ENCODE peak calls at places on chromosomes 13 and 19, in five cellular contexts. T is heart right ventricle, J is body of pancreas, W is left ventricle myocardium inferior, C is cardiac muscle cell. B is an unnamed sample.

GRCh38 chr19:20999731-21000352 is 20.6 kb upstream of the ZNF430 start:
- DNase-seq in T (peak; percentile 91), J (peak; percentile 83), W (peak; percentile 85), C (peak; percentile 92), B (peak; percentile 81)

GRCh38 chr13:48776396-48776795 is 122.7 kb downstream of the CYSLTR2 start:
- DNase-seq in T (no peak), J (no peak), W (no peak), C (no peak), B (no peak)

GRCh38 chr13:23969672-23970071 is 72.4 kb upstream of the C1QTNF9B start:
- DNase-seq in T (no peak), J (no peak), W (no peak), C (peak; percentile 46), B (no peak)

GRCh38 chr13:50365683-50366391 is 350.6 kb downstream of the KCNRG start:
- DNase-seq in T (no peak), J (peak; percentile 57), W (no peak), C (no peak), B (no peak)

GRCh38 chr13:60043262-60043661 is 120.5 kb downstream of the DIAPH3 start:
- DNase-seq in T (no peak), J (no peak), W (no peak), C (no peak), B (no peak)

GRCh38 chr13:76885203-76886004 is 801 bp downstream of the KCTD12 start:
- DNase-seq in T (peak; percentile 82), J (peak; percentile 67), W (peak; percentile 81), C (peak; percentile 72), B (peak; percentile 83)

GRCh38 chr13:83798731-83799130 is 83.5 kb downstream of the SLITRK1 start:
- DNase-seq in T (no peak), J (no peak), W (no peak), C (no peak), B (no peak)

GRCh38 chr13:51623473-51623872 is 39.2 kb downstream of the WDFY2 start:
- DNase-seq in T (no peak), J (no peak), W (no peak), C (no peak), B (no peak)

GRCh38 chr13:29065142-29065541 is 245.0 kb downstream of the MTUS2 start:
- DNase-seq in T (no peak), J (no peak), W (no peak), C (no peak), B (no peak)

GRCh38 chr19:21328402-21328801 is 808 bp downstream of the ZNF708 start:
- DNase-seq in T (no peak), J (no peak), W (no peak), C (peak; percentile 49), B (no peak)

GRCh38 chr19:47493378-47494210 is 9.6 kb upstream of the KPTN start:
- DNase-seq in T (peak; percentile 56), J (no peak), W (peak; percentile 59), C (no peak), B (no peak)

GRCh38 chr13:31159306-31159705 is 2.4 kb downstream of the HSPH1 start:
- DNase-seq in T (no peak), J (no peak), W (no peak), C (no peak), B (no peak)

DNA sequence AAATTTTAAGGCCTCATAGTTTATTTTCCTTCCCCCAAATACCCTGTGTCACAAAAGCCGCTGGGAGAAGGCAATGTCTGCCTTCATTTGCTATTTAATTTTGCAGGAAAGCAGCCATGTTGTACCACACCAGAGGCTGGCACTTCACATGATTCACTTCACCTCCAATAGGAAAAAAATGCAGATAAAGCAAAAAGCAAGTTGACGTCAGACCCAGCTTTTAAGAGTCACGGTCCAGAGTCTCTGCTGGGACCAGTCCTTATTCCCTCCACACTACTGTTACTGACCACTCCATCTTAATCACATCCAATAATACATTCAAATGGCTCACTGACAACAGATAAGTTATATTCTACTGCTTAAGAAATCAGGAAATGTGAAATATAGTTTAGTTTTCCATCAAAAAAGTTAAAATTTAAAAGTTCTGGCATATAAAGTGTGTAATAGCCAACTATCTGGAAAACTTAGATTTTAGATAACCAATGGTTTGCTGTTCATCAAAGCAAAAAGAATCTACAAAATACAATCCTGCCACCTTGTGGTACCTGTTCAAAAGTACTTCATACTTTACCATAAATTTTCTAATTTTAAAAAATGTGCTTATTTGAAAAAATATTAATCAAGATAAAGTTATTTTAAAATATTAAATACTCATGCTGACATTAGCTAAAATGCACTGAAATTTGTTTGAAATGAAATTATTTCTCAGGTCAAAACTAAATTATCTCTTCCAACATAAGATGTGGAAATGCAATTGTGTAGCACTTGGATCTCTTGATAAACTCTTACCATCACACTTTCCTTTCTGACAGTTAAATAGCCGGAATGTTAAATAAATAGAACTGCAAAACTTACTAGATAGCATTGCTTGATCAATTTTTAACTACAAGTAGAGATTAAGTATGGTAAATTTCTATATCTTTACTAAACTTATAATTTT is 97.3 kb downstream of the SERP2 start:
- DNase-seq in T (no peak), J (no peak), W (no peak), C (peak; percentile 56), B (no peak)
- TF ChIP-seq CTCF in T (peak; percentile 24), J (peak; percentile 54), W (peak; percentile 67), C (peak; percentile 39), B (peak; percentile 66)

GRCh38 chr19:2734589-2735288 is 5.1 kb downstream of the SLC39A3 start:
- DNase-seq in T (no peak), J (no peak), W (no peak), C (no peak), B (peak; percentile 40)

GRCh38 chr19:2731181-2732117 is 8.4 kb downstream of the SLC39A3 start:
- DNase-seq in T (no peak), J (no peak), W (no peak), C (no peak), B (no peak)

GRCh38 chr19:2733930-2734588 is 5.8 kb downstream of the SLC39A3 start:
- DNase-seq in T (no peak), J (no peak), W (no peak), C (no peak), B (peak; percentile 34)

GRCh38 chr19:2732157-2732725 is 7.6 kb downstream of the SLC39A3 start:
- DNase-seq in T (no peak), J (no peak), W (no peak), C (no peak), B (no peak)

GRCh38 chr19:2732883-2733282 is 6.9 kb downstream of the SLC39A3 start:
- DNase-seq in T (no peak), J (no peak), W (no peak), C (no peak), B (peak; percentile 6)
- H3K27ac ChIP-seq in T (no peak overlapping the region), J (no peak overlapping the region), W (no peak overlapping the region), C (no peak overlapping the region), B (no peak overlapping the region)

GRCh38 chr19:1954547-1954946 is 13.6 kb downstream of the CSNK1G2 start:
- DNase-seq in T (no peak), J (no peak), W (no peak), C (no peak), B (no peak)

GRCh38 chr19:1956143-1956537 is 15.2 kb downstream of the CSNK1G2 start:
- DNase-seq in T (no peak), J (no peak), W (no peak), C (no peak), B (no peak)

GRCh38 chr19:1957562-1958248 is 16.7 kb downstream of the CSNK1G2 start:
- DNase-seq in T (no peak), J (no peak), W (no peak), C (no peak), B (no peak)

GRCh38 chr19:1955171-1956142 is 14.5 kb downstream of the CSNK1G2 start:
- DNase-seq in T (no peak), J (no peak), W (no peak), C (no peak), B (no peak)

DNA sequence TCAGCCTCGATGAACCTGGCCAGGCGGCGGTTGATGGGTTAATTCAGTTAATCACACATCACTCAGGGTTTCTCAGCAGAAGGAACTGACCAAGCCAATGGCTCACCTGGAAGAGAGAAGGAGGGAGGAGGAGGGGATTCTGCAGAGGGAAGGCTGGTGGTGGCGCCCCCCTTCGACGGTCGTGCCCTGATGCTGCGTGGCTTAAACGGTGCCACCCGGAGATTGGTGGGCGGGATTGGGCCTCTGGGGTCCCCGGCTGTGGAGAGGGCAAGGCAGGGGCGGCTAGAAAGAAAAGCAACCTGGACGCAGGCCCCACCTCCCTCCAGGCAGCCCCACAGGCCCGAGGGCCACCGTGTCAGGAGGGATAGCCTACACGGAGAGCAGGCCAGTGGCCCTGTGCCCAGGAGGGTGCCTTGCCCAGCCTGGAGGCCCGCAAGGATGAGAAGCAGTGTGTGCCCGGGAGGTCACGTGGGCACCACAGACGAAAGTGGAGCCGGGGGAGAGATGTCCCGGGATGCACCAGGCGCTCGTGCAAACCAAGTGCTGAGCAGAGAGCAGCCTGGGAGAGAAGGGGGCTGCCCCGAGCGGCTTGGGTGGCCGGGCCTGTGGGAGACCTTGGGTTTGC is 16.0 kb downstream of the CSNK1G2 start:
- DNase-seq in T (no peak), J (no peak), W (peak; percentile 42), C (no peak), B (peak; percentile 66)
- TF ChIP-seq CTCF in T (no peak), J (no peak), W (no peak), C (no peak), B (no peak)

GRCh38 chr19:3722443-3723109 is 14.4 kb downstream of the TJP3 start:
- DNase-seq in T (no peak), J (peak; percentile 88), W (no peak), C (peak; percentile 57), B (no peak)
- H3K27ac ChIP-seq in T (no peak overlapping the region), J (peak overlapping the region; percentile 23), W (no peak overlapping the region), C (no peak overlapping the region), B (no peak overlapping the region)

DNA sequence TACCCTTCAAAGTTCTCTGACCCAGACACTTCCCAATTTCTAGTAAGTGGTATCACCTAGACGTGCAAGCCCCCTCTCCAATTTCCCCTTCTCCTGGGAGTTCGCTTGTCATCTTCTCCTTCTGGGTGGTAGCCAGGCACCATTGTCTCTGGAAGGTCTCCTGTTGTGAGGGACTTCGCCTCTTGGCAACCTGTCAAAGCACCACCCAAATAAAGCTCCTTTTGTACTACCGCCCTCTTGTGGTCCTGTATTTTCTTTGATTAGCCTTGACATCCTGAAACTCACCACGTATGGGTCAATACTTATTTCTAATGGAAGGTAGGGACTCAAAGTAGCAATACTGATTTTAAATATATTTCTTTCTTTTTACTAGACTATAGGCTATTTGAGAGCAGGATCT is 8.2 kb downstream of the GPC5 start:
- DNase-seq in T (no peak), J (no peak), W (no peak), C (no peak), B (no peak)
- TF ChIP-seq CTCF in T (no peak), J (peak; percentile 36), W (peak; percentile 49), C (peak; percentile 70), B (peak; percentile 30)

GRCh38 chr19:58546131-58546530 is 2.3 kb downstream of the TRIM28 start:
- DNase-seq in T (no peak), J (no peak), W (no peak), C (no peak), B (no peak)
- H3K27ac ChIP-seq in T (no peak overlapping the region), J (no peak overlapping the region), W (peak overlapping the region; percentile 97), C (no peak overlapping the region), B (no peak overlapping the region)

GRCh38 chr19:33773704-33774624 is 22.7 kb upstream of the KCTD15 start:
- DNase-seq in T (no peak), J (no peak), W (no peak), C (no peak), B (no peak)

GRCh38 chr19:33777351-33777750 is 19.3 kb upstream of the KCTD15 start:
- DNase-seq in T (no peak), J (no peak), W (no peak), C (no peak), B (no peak)

GRCh38 chr19:33774751-33775150 is 21.9 kb upstream of the KCTD15 start:
- DNase-seq in T (no peak), J (no peak), W (no peak), C (no peak), B (no peak)

GRCh38 chr19:33777753-33778088 is 18.9 kb upstream of the KCTD15 start:
- DNase-seq in T (no peak), J (no peak), W (no peak), C (no peak), B (no peak)

GRCh38 chr19:33775731-33776487 is 20.8 kb upstream of the KCTD15 start:
- DNase-seq in T (no peak), J (no peak), W (no peak), C (no peak), B (no peak)
- TF ChIP-seq CTCF in T (no peak), J (no peak), W (no peak), C (no peak), B (no peak)